ENCODE peak calls at places on chromosomes 16 and 17, in five cellular contexts. N, M, Y, H and W are unnamed samples.

GRCh38 chr17:61396586-61397085 is 3.0 kb upstream of the TBX2 start:
- DNase-seq in N (no peak), M (peak; percentile 61), Y (peak; percentile 67), H (no peak), W (no peak)

GRCh38 chr17:9237661-9238301 is 216.5 kb downstream of the NTN1 start:
- DNase-seq in N (no peak), M (no peak), Y (no peak), H (no peak), W (no peak)

GRCh38 chr16:88380619-88381018 is 2.1 kb upstream of the ZNF469 start:
- DNase-seq in N (no peak), M (no peak), Y (no peak), H (no peak), W (no peak)

GRCh38 chr16:67349172-67349571 is 22.6 kb downstream of the LRRC36 start:
- DNase-seq in N (peak; percentile 67), M (peak; percentile 48), Y (no peak), H (no peak), W (no peak)

GRCh38 chr17:35081638-35082037 is 18.1 kb upstream of the RFFL start:
- DNase-seq in N (no peak), M (no peak), Y (no peak), H (no peak), W (no peak)

GRCh38 chr17:17938388-17939107 is 33.7 kb downstream of the TOM1L2 start:
- DNase-seq in N (no peak), M (no peak), Y (no peak), H (no peak), W (no peak)

GRCh38 chr17:75817571-75817970 is 26.6 kb downstream of the UNC13D start:
- DNase-seq in N (no peak), M (no peak), Y (no peak), H (no peak), W (no peak)

GRCh38 chr16:11627822-11628457 is 40.3 kb upstream of the SNN start:
- DNase-seq in N (no peak), M (peak; percentile 39), Y (no peak), H (no peak), W (peak; percentile 93)

GRCh38 chr17:4956493-4957061 is 5.7 kb downstream of the ENO3 start:
- DNase-seq in N (peak; percentile 47), M (no peak), Y (peak; percentile 93), H (no peak), W (no peak)

GRCh38 chr17:44350733-44351226 is 5.7 kb downstream of the GRN start:
- DNase-seq in N (peak; percentile 84), M (peak; percentile 44), Y (peak; percentile 90), H (no peak), W (peak; percentile 61)

GRCh38 chr17:31654936-31655335 is 204.1 kb downstream of the COPRS start:
- DNase-seq in N (no peak), M (peak; percentile 25), Y (no peak), H (no peak), W (peak; percentile 87)

GRCh38 chr17:6376901-6377300 is 58.0 kb downstream of the AIPL1 start:
- DNase-seq in N (no peak), M (no peak), Y (no peak), H (no peak), W (no peak)

GRCh38 chr16:57564571-57565270 is 22.3 kb downstream of the ADGRG5 start:
- DNase-seq in N (no peak), M (peak; percentile 41), Y (no peak), H (no peak), W (no peak)

GRCh38 chr16:75801307-75801706 is 75.0 kb upstream of the CPHXL start:
- DNase-seq in N (no peak), M (peak; percentile 11), Y (no peak), H (no peak), W (no peak)

GRCh38 chr17:80941743-80942211 is 49.9 kb upstream of the CHMP6 start:
- DNase-seq in N (no peak), M (peak; percentile 55), Y (no peak), H (no peak), W (no peak)
- H3K27ac ChIP-seq in N (no peak overlapping the region), M (peak overlapping the region; percentile 68), Y (no peak overlapping the region), H (peak overlapping the region; percentile 72), W (no peak overlapping the region)

GRCh38 chr16:68563631-68564366 is 24.7 kb downstream of the ZFP90 start:
- DNase-seq in N (no peak), M (peak; percentile 12), Y (no peak), H (no peak), W (no peak)
- H3K9me3 ChIP-seq in N (peaks cover 67% of the 10 kb centered on the region), M (peaks cover 8% of the 10 kb centered on the region), Y (peaks cover 92% of the 10 kb centered on the region), H (peaks cover 100% of the 10 kb centered on the region), W (peaks cover 89% of the 10 kb centered on the region)

DNA sequence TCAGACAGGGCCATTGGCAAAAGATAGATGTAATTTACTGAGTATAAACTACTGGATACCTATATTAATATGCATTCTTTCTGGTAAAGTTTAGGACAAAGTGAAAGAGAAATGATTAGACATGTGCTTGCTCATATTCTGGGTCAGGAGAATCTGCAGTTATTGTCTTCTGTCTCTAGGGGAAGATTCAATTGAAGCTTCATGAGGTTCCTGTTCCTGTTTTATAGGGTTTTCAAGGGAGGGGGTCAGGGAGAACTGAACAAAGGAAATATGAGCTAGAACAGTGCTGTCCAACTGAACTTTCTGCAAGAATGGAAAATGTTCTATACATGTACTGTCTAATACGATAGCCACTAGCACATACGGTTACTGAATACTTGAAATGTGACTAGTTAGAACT is 59.3 kb upstream of the CORO6 start:
- DNase-seq in N (peak; percentile 78), M (no peak), Y (no peak), H (no peak), W (no peak)
- H3K27ac ChIP-seq in N (peak overlapping the region; percentile 63), M (no peak overlapping the region), Y (no peak overlapping the region), H (no peak overlapping the region), W (no peak overlapping the region)

DNA sequence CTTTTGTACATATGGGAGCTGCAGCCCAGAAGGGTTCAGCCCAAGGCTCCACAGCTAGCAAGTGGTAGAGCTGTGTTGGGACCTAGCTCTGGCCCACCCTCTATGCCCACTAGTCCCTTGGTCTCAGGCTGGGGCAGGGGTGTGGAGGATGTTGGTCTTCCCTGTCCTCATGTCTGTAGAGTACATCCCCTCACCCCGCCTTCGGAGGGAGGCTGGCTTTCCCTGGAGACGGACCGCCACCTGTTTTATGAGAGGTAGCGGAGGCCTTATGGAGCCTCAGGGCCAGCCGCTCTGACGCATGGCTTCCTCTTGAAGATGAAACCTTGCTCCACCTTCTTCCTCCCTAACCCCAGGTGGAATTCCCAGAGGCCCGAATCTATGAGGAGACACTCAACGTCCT is 8.4 kb downstream of the TNFAIP1 start:
- DNase-seq in N (no peak), M (no peak), Y (no peak), H (no peak), W (no peak)
- H3K9me3 ChIP-seq in N (no peaks in the 10 kb centered on the region), M (no peaks in the 10 kb centered on the region), Y (no peaks in the 10 kb centered on the region), H (no peaks in the 10 kb centered on the region), W (no peaks in the 10 kb centered on the region)

GRCh38 chr17:48915459-48916282 is 7.5 kb downstream of the UBE2Z start:
- DNase-seq in N (no peak), M (peak; percentile 87), Y (no peak), H (no peak), W (peak; percentile 28)
- H3K27ac ChIP-seq in N (no peak overlapping the region), M (peak overlapping the region; percentile 83), Y (no peak overlapping the region), H (peak overlapping the region; percentile 28), W (peak overlapping the region; percentile 85)